ENCODE peak calls at places on chromosome 20, in four cellular contexts. P is K562, L is H1, M is HepG2. S is an unnamed sample.

GRCh38 chr20:59598625-59599310 is 5.6 kb upstream of the PHACTR3 start:
- DNase-seq in P (peak; percentile 76), L (no peak), M (peak; percentile 55), S (peak; percentile 8)

GRCh38 chr20:14992071-14992654 is 654.8 kb upstream of the FLRT3 start:
- DNase-seq in P (no peak), L (no peak), M (peak; percentile 80), S (no peak)

GRCh38 chr20:43287637-43288036 is 97.9 kb upstream of the PTPRT start:
- DNase-seq in P (no peak), L (no peak), M (no peak), S (no peak)

GRCh38 chr20:36396847-36397246 is 90.7 kb downstream of the DLGAP4 start:
- DNase-seq in P (no peak), L (no peak), M (no peak), S (no peak)

GRCh38 chr20:51678041-51678697 is 90.0 kb downstream of the ATP9A start:
- DNase-seq in P (no peak), L (no peak), M (no peak), S (no peak)

GRCh38 chr20:54550776-54551396 is 75.5 kb downstream of the DOK5 start:
- DNase-seq in P (no peak), L (no peak), M (no peak), S (no peak)

GRCh38 chr20:31473331-31474096 is 1.4 kb downstream of the DEFB124 start:
- DNase-seq in P (no peak), L (no peak), M (no peak), S (no peak)

GRCh38 chr20:36210561-36210960 is 25.7 kb upstream of the AAR2 start:
- DNase-seq in P (no peak), L (no peak), M (no peak), S (no peak)

GRCh38 chr20:23245553-23246128 is 105.0 kb upstream of the NXT1 start:
- DNase-seq in P (peak; percentile 49), L (no peak), M (peak; percentile 52), S (peak; percentile 48)

GRCh38 chr20:9306521-9306920 is 207.9 kb upstream of the LAMP5 start:
- DNase-seq in P (no peak), L (no peak), M (peak; percentile 30), S (no peak)

GRCh38 chr20:37380864-37381579 is 35.1 kb downstream of the SRC start:
- DNase-seq in P (no peak), L (no peak), M (no peak), S (no peak)

GRCh38 chr20:4555188-4555893 is 166.4 kb upstream of the PRND start:
- DNase-seq in P (no peak), L (no peak), M (no peak), S (no peak)

GRCh38 chr20:53654932-53655674 is 61.5 kb upstream of the ZNF217 start:
- DNase-seq in P (no peak), L (no peak), M (no peak), S (no peak)

GRCh38 chr20:11581271-11581670 is 336.4 kb upstream of the BTBD3 start:
- DNase-seq in P (peak; percentile 2), L (no peak), M (peak; percentile 6), S (no peak)

GRCh38 chr20:14404515-14404914 is 67.1 kb upstream of the FLRT3 start:
- DNase-seq in P (no peak), L (no peak), M (no peak), S (no peak)

GRCh38 chr20:2778602-2779321 is 21.7 kb downstream of the CPXM1 start:
- DNase-seq in P (no peak), L (no peak), M (no peak), S (no peak)

GRCh38 chr20:8663424-8663823 is 405.5 kb upstream of the PLCB4 start:
- DNase-seq in P (no peak), L (no peak), M (no peak), S (no peak)

GRCh38 chr20:56933331-56933698 is 304.2 kb downstream of the TFAP2C start:
- DNase-seq in P (no peak), L (no peak), M (no peak), S (no peak)

GRCh38 chr20:9019833-9020232 is 49.1 kb upstream of the PLCB4 start:
- DNase-seq in P (no peak), L (no peak), M (no peak), S (no peak)

GRCh38 chr20:47440857-47441773 is 60.6 kb upstream of the NCOA3 start:
- DNase-seq in P (no peak), L (no peak), M (peak; percentile 45), S (no peak)

GRCh38 chr20:15642099-15642498 is 931.1 kb downstream of the KIF16B start:
- DNase-seq in P (no peak), L (no peak), M (no peak), S (no peak)

GRCh38 chr20:5569021-5569420 is 181.2 kb upstream of the SHLD1 start:
- DNase-seq in P (peak; percentile 18), L (no peak), M (peak; percentile 71), S (no peak)

GRCh38 chr20:62066339-62066982 is 780 bp upstream of the TAF4 start:
- DNase-seq in P (peak; percentile 73), L (peak; percentile 38), M (peak; percentile 73), S (no peak)
- TF ChIP-seq HDAC2 in P (no peak), L (no peak), M (no peak), S (no peak)

GRCh38 chr20:50368813-50369224 is 141.4 kb upstream of the PTPN1 start:
- DNase-seq in P (peak; percentile 84), L (no peak), M (peak; percentile 80), S (no peak)
- TF ChIP-seq SP1 in P (no peak), L (no peak), M (no peak), S (no peak)

GRCh38 chr20:25061821-25062530 is 4.0 kb upstream of the ACSS1 start:
- DNase-seq in P (no peak), L (no peak), M (no peak), S (no peak)
- TF ChIP-seq MAX in P (no peak), L (no peak), M (no peak), S (no peak)

DNA sequence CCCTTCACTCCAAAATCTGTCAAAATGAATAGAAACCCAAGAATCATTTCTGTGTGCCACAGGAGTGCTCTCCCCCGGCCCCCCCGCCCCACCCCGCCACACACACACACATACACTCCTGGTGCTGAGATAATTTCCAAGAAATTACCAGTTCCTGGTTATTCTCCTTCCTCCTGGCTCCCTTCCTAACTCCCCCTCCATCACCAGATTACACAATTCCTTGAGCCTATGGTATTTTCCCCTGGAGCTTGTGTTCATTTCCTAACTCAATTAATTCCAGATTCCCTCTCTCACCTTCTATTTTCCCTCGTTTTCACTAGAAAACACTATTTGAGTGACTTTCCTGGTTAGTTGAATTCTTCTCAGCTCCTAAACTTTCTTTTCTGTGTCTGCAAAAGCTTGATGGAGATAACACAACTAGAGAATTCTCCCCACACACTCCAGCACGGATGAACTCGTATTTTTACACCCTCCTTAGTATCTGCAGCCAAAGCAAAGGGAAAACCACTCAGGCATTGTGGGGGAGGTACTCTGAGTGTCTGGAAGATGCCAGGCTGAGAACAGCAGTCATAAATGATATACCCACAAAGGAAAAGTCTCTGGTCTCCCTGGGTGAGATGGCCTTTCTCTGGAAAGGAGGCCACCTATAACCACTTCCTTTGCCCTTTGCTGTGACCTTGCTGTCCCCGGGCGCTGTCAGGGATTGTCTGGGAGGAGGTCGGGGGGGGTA is 1.9 kb upstream of the SLC24A3 start:
- DNase-seq in P (no peak), L (no peak), M (no peak), S (no peak)
- TF ChIP-seq HDAC2 in P (no peak), L (no peak), M (no peak), S (no peak)

GRCh38 chr20:461254-462198 is 807 bp downstream of the TBC1D20 start:
- DNase-seq in P (no peak), L (no peak), M (no peak), S (no peak)

GRCh38 chr20:460180-460579 is 2.2 kb downstream of the TBC1D20 start:
- DNase-seq in P (no peak), L (no peak), M (peak; percentile 56), S (no peak)

GRCh38 chr20:462199-462991 is at the start of gene TBC1D20:
- DNase-seq in P (peak; percentile 89), L (peak; percentile 49), M (peak; percentile 87), S (peak; percentile 40)

GRCh38 chr20:458766-459165 is 3.6 kb downstream of the TBC1D20 start:
- DNase-seq in P (no peak), L (no peak), M (no peak), S (no peak)

DNA sequence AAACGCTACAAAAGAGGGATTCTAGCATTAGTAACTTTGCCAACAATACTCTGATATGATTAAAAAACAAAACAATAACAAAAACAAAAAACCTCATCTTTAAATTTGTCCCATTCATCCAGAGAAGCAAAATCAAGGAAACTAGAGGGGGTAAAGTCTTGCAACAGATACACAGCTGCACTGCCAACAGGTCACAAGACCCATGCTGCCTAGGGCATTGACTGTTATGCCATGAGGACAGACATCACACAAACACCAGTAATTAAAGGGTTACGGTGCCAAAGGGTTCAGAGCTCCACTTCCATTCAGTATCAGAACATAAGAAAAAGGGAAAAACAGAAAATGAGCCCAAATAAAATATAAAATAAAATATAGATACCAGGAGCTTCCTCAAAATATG is 1.6 kb downstream of the TBC1D20 start:
- DNase-seq in P (no peak), L (no peak), M (peak; percentile 49), S (no peak)
- TF ChIP-seq SP1 in P (no peak), L (no peak), M (no peak), S (no peak)

GRCh38 chr20:61262514-61262913 is 10.5 kb downstream of the CDH4 start:
- DNase-seq in P (no peak), L (no peak), M (no peak), S (no peak)
- TF ChIP-seq MAX in P (no peak), L (no peak), M (no peak), S (no peak)

GRCh38 chr20:48455606-48456360 is 372.0 kb downstream of the PREX1 start:
- DNase-seq in P (no peak), L (no peak), M (no peak), S (no peak)
- TF ChIP-seq HDAC2 in P (no peak), L (no peak), M (no peak), S (no peak)

GRCh38 chr20:63223121-63223825 is 7.3 kb upstream of the YTHDF1 start:
- DNase-seq in P (peak; percentile 60), L (no peak), M (peak; percentile 73), S (no peak)

GRCh38 chr20:63226020-63226943 is 9.4 kb upstream of the BIRC7 start:
- DNase-seq in P (no peak), L (no peak), M (no peak), S (no peak)

GRCh38 chr20:63225082-63225454 is 9.1 kb upstream of the YTHDF1 start:
- DNase-seq in P (no peak), L (no peak), M (no peak), S (no peak)

GRCh38 chr20:63223826-63224207 is 7.9 kb upstream of the YTHDF1 start:
- DNase-seq in P (no peak), L (no peak), M (no peak), S (no peak)

DNA sequence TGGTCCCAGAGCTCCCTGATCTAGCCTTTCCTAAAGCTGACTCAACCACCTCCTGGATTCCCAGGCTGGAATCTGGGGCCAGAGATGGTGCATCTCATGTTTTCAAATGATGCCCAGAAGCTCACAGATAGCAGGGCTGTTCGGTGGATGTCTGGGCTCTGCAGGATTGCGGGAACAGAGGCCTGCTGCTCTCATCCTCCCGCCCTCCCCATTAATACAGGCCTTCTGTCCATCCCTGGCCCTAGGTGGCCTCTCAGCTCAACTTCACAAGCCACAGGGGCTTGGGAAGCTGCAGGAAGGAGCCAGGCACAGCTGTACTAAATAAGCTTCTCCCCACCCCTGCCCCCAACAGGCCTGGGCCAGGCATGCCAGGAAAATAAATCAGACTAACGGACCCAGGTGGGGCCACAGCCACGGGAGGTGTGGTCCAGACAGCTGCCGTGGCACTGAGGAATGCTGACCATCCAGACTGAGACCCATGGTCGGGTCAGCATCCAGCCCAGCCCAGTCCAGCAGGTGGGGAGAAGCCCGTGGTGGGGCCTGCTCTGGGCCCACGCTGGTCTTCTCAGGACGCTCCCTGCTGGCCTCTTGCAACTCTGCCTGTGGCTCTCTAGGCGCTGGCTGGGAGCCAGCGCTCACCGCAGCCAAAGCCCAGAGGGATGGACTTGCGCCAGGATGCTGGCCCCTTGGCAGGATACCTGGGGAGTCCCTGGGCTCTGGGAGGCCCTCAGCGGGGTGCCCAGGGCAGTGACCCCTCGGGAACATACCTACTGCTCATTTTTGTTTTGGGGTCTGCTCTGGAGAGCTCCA is 8.5 kb upstream of the YTHDF1 start:
- DNase-seq in P (peak; percentile 57), L (no peak), M (peak; percentile 56), S (no peak)
- TF ChIP-seq SP1 in P (no peak), L (no peak), M (no peak), S (no peak)